ENCODE peak calls at places on chromosome 20, in eight cellular contexts. B is KG1, A is GM12891, Y is NCI-H1417, M is lung, C is stomach, S is kidney, N is ureter. E is an unnamed sample.

GRCh38 chr20:34581341-34582189 is 23.0 kb downstream of the MAP1LC3A start:
- DNase-seq in B (no peak), A (no peak), Y (peak), M (no peak), C (no peak), S (no peak), N (peak), E (peak)

GRCh38 chr20:51162015-51162414 is 139.1 kb upstream of the KCNG1 start:
- DNase-seq in B (no peak), A (no peak), Y (no peak), M (no peak), C (no peak), S (no peak), N (peak), E (no peak)

GRCh38 chr20:17442588-17442987 is 88.6 kb downstream of the BFSP1 start:
- DNase-seq in B (no peak), A (no peak), Y (no peak), M (no peak), C (no peak), S (no peak), N (no peak), E (no peak)

GRCh38 chr20:4153251-4153650 is 137.9 kb upstream of the RNF24 start:
- DNase-seq in B (no peak), A (no peak), Y (no peak), M (no peak), C (peak), S (peak), N (no peak), E (no peak)

GRCh38 chr20:51712501-51713212 is 55.5 kb downstream of the ATP9A start:
- DNase-seq in B (no peak), A (no peak), Y (no peak), M (no peak), C (no peak), S (peak), N (no peak), E (no peak)

GRCh38 chr20:4795394-4795793 is 73.7 kb downstream of the PRND start:
- DNase-seq in B (no peak), A (no peak), Y (no peak), M (no peak), C (no peak), S (no peak), N (no peak), E (no peak)

GRCh38 chr20:57237006-57237953 is 29.2 kb downstream of the BMP7 start:
- DNase-seq in B (no peak), A (no peak), Y (no peak), M (no peak), C (no peak), S (no peak), N (no peak), E (no peak)

GRCh38 chr20:50379049-50379990 is 130.9 kb upstream of the PTPN1 start:
- DNase-seq in B (no peak), A (no peak), Y (peak), M (peak), C (peak), S (peak), N (peak), E (peak)

GRCh38 chr20:7291946-7292345 is 524.5 kb downstream of the BMP2 start:
- DNase-seq in B (no peak), A (no peak), Y (no peak), M (no peak), C (no peak), S (no peak), N (no peak), E (no peak)

GRCh38 chr20:54680439-54680838 is 205.0 kb downstream of the DOK5 start:
- DNase-seq in B (no peak), A (no peak), Y (no peak), M (no peak), C (no peak), S (no peak), N (no peak), E (no peak)

GRCh38 chr20:41169791-41170351 is 32.5 kb downstream of the PLCG1 start:
- DNase-seq in B (no peak), A (no peak), Y (no peak), M (no peak), C (no peak), S (no peak), N (no peak), E (no peak)

GRCh38 chr20:16119909-16120308 is 453.3 kb downstream of the KIF16B start:
- DNase-seq in B (no peak), A (no peak), Y (no peak), M (no peak), C (no peak), S (no peak), N (no peak), E (no peak)

GRCh38 chr20:63518946-63519764 is 1.4 kb upstream of the PPDPF start:
- DNase-seq in B (no peak), A (no peak), Y (no peak), M (no peak), C (no peak), S (peak), N (peak), E (peak)